ENCODE peak calls at places on chromosome 2, in ten cellular contexts. O is lung microvascular endothelial cell; H is stomach; I is T-helper 1 cell; W is adrenal gland; E is NCI-H526 treated with DMSO at 0.1 percent for 48 hours; A is stimulated activated CD8-positive, alpha-beta memory T cell treated with anti-CD3 and anti-CD28 coated beads, Interleukin-15, amount 100 ng/mL, for 1 hour; D is activated CD4-positive, alpha-beta memory T cell treated with anti-CD3 and anti-CD28 coated beads, Interleukin-2, amount 10 ng/mL, durations not matched to agents 7 days and 5 days; L is GM03348; Y is T follicular helper cell. G is an unnamed sample.

GRCh38 chr2:70011786-70012185 is 50.4 kb upstream of the ASPRV1 start:
- DNase-seq in W (peak; percentile 27), I (no peak), A (no peak), L (no peak), D (no peak), E (no peak), O (no peak), H (no peak), Y (no peak), G (no peak)

GRCh38 chr2:27753744-27754588 is 17.6 kb upstream of the MRPL33 start:
- DNase-seq in L (peak; percentile 85), A (peak; percentile 41), W (peak; percentile 93), O (peak; percentile 88), I (peak; percentile 59), Y (peak; percentile 47), H (peak; percentile 87), E (peak; percentile 16), D (peak; percentile 86), G (peak; percentile 59)

GRCh38 chr2:241753493-241753892 is 19.1 kb downstream of the D2HGDH start:
- DNase-seq in L (no peak), O (no peak), A (no peak), Y (no peak), H (no peak), I (no peak), W (no peak), E (no peak), D (no peak), G (no peak)

GRCh38 chr2:56369316-56369715 is 185.5 kb downstream of the CCDC85A start:
- DNase-seq in L (no peak), D (no peak), W (no peak), H (no peak), E (no peak), A (no peak), I (no peak), Y (no peak), O (no peak), G (no peak)

GRCh38 chr2:231680992-231681852 is 27.1 kb upstream of the PTMA start:
- DNase-seq in O (peak; percentile 76), I (no peak), W (peak; percentile 89), Y (no peak), H (peak; percentile 84), E (peak; percentile 63), L (peak; percentile 98), A (no peak), D (no peak), G (peak; percentile 77)

GRCh38 chr2:102057502-102058292 is 65.9 kb downstream of the IL1R2 start:
- DNase-seq in O (peak; percentile 90), D (no peak), L (no peak), E (no peak), A (no peak), I (no peak), H (peak; percentile 70), Y (no peak), W (peak; percentile 75), G (no peak)

GRCh38 chr2:96197541-96198255 is 10.9 kb downstream of the STARD7 start:
- DNase-seq in L (no peak), D (no peak), H (no peak), W (no peak), A (no peak), I (no peak), E (no peak), Y (no peak), O (no peak), G (no peak)

GRCh38 chr2:127392828-127393578 is 5.2 kb upstream of the MAP3K2 start:
- DNase-seq in E (no peak), A (no peak), H (no peak), L (no peak), I (no peak), D (no peak), O (no peak), Y (no peak), W (no peak), G (no peak)

GRCh38 chr2:62102402-62102920 is 93.5 kb upstream of the B3GNT2 start:
- DNase-seq in E (no peak), W (no peak), L (no peak), H (no peak), A (no peak), I (no peak), O (no peak), D (no peak), Y (no peak), G (no peak)

G was measured in LoVo.